ENCODE peak calls at places on chromosomes 13 and 19, in five cellular contexts. L is foreskin fibroblast; C is epithelial cell of esophagus; O is CD8-positive, alpha-beta T cell; Y is GM23338. I is an unnamed sample.

GRCh38 chr13:73993661-73994060 is 140.5 kb downstream of the KLF12 start:
- DNase-seq in L (no peak), C (no peak), O (no peak), Y (no peak), I (no peak)

GRCh38 chr19:1566392-1567115 is 1.6 kb downstream of the MEX3D start:
- DNase-seq in L (peak), C (peak), O (no peak), Y (peak), I (peak)

GRCh38 chr13:41614671-41615519 is 157.5 kb downstream of the RGCC start:
- DNase-seq in L (peak), C (peak), O (no peak), Y (no peak), I (peak)

GRCh38 chr13:33757713-33758112 is 60.2 kb upstream of the RFC3 start:
- DNase-seq in L (no peak), C (no peak), O (no peak), Y (no peak), I (no peak)

GRCh38 chr19:58577581-58578429 is 4.7 kb upstream of the MZF1 start:
- DNase-seq in L (no peak), C (no peak), O (no peak), Y (no peak), I (no peak)

GRCh38 chr19:35901854-35902661 is at the start of gene HCST:
- DNase-seq in L (peak), C (peak), O (no peak), Y (no peak), I (peak)

GRCh38 chr19:10505583-10506229 is 2.5 kb upstream of the KEAP1 start:
- DNase-seq in L (peak), C (peak), O (peak), Y (peak), I (peak)

GRCh38 chr19:30799854-30800755 is 427.9 kb downstream of the ZNF536 start:
- DNase-seq in L (no peak), C (no peak), O (no peak), Y (peak), I (peak)

GRCh38 chr13:110570886-110571285 is 9.4 kb upstream of the RAB20 start:
- DNase-seq in L (no peak), C (no peak), O (no peak), Y (no peak), I (no peak)

GRCh38 chr13:21683034-21683733 is 12.3 kb downstream of the FGF9 start:
- DNase-seq in L (peak), C (peak), O (no peak), Y (no peak), I (peak)

GRCh38 chr13:77915676-77916075 is 3.0 kb downstream of the EDNRB start:
- DNase-seq in L (no peak), C (no peak), O (no peak), Y (no peak), I (no peak)

GRCh38 chr13:77919351-77920294 is 992 bp upstream of the EDNRB start:
- DNase-seq in L (no peak), C (peak), O (no peak), Y (peak), I (no peak)

GRCh38 chr13:77916481-77916880 is 2.1 kb downstream of the EDNRB start:
- DNase-seq in L (no peak), C (no peak), O (no peak), Y (no peak), I (no peak)

DNA sequence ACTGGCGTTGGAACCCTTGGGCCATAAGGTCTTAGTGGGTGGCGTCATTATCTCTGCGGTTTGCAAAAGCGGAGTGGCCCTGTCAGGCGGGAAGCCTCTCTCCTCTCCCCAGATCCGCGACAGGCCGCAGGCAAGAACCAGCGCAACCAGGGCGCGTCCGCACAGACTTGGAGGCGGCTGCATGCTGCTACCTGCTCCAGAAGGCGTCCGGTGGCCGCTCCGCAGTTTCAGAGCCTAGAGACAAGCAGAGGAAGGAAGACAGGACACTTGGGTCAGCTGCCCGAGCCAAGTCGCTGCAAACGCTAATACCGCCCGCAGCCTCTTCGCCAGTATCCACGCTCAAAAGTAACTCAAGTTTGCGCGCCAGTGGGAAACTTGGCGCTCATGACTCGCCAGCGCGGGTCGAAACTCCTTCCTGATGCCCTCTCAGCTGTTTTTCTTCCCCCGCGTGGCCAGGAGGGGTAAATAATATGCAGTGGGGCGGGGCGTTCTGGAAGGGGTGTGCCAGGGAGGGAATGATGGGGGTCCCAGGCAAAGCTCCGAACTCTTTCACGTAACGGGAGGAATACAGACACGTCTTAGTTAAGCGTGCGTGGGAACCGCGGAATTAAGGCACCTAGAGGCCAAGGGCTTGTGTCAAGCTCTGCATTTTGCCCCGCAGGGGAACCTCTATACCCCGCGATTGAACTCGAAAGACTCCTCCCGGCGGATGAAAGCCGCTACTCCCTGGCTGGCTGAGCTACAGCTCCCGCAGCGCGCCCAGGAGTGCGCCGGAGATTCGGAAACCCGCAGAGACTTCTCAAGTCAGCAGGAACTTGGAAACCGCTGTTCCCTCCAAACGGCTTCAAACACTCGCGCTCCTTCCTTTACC is at the start of gene EDNRB:
- DNase-seq in L (no peak), C (peak), O (no peak), Y (peak), I (peak)
- TF ChIP-seq CTCF in L (no peak), C (no peak), O (no peak), Y (no peak), I (peak)

DNA sequence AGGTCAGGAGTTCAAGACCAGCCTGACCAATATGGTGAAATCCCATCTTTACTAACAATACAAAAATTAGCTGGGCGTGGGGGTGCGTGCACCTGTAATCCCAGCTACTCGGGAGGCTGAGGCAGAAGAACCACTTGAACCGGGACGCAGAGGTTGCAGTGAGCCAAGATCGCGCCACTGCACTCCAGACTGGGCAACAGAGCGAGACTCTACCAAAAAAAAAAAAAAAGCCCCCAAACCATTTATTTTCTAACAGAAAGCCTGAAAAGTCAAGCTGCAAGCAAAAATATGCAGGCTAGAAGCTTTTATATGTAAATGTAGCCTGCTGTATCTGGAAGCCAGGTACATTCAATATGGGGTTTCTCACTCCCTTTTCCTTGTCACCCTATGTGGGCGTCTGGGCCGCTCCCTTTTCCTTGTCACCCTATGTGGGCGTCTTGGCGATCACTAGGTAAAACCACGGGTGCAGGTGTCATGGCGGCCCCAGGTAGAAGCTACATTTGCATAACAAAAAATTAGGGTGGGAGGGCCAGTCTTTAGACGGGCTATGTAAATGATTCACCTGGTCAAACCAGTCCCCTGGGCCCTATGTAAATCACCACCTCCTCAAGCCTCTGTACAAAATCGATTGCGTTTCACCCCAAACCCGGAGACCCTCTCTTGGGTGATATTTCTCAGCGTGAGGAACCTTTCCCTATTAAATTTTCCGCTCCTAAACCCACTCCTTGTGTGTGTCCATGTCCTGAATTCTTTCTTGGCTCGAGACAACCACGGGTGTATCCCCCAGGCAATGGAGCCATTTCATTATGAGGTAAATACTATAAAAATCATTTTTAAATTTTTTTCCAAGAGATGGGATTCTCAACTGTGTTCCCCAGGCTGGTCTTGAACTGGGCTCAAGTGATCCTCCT is 2.1 kb downstream of the TRIM13 start:
- DNase-seq in L (no peak), C (peak), O (no peak), Y (peak), I (no peak)
- H3K4me3 ChIP-seq in L (peak), C (peak), O (no peak), Y (peak), I (peak)

GRCh38 chr13:103788061-103788652 is 721.9 kb upstream of the SLC10A2 start:
- DNase-seq in L (no peak), C (peak), O (no peak), Y (peak), I (no peak)
- TF ChIP-seq CTCF in L (no peak), C (peak), O (no peak), Y (peak), I (no peak)

DNA sequence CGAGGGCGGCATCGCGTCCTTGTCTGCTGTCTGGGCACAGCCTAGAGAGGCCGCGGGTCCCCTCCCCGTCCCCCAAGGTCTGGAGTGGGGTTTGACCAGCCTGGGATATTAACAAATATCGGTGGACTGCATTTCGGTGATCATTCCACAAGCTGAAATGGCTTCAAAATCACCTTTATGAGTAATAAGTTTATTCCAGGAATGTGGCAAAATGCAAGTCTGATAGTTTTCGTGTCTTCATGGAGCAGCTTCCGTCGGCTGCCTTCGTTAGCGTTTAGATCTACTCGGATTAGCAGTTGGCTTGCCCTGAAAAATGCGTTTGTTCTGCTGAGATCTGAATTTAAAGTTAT is 1.1 kb upstream of the GJA3 start:
- DNase-seq in L (no peak), C (no peak), O (no peak), Y (no peak), I (no peak)
- H3K4me3 ChIP-seq in L (no peak), C (no peak), O (peak), Y (peak), I (no peak)

GRCh38 chr19:33282036-33282686 is 20.2 kb downstream of the CEBPA start:
- DNase-seq in L (no peak), C (no peak), O (no peak), Y (no peak), I (peak)

GRCh38 chr19:33278403-33279269 is 23.7 kb downstream of the CEBPA start:
- DNase-seq in L (no peak), C (no peak), O (no peak), Y (no peak), I (no peak)

GRCh38 chr19:33279430-33280350 is 22.6 kb downstream of the CEBPA start:
- DNase-seq in L (no peak), C (no peak), O (no peak), Y (no peak), I (no peak)

GRCh38 chr19:33281296-33281926 is 20.9 kb downstream of the CEBPA start:
- DNase-seq in L (no peak), C (no peak), O (no peak), Y (no peak), I (no peak)

DNA sequence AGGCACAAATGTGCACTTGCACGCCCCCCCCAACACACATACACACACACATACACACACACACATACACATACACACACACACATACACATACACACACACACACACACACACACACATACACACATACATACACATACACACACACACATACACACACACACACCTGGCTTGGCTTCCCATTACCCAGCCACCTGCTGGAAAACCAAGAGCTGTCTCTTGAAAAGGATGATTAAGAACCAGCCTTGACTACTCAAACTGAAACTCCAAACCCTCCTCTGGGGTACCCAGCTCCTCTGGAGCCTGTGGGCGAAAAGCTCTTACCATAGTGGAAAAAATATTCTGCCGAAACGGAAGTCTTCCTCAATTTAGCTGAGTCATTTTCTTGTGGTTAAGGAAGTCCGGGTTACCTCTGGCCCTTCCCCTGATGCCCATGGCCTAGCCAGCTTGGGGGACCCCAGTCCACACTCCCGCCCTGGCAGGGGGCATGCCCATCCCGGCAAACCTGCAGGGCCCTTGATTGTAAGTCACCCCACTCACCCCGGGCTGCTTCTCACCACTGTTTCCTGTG is 21.9 kb downstream of the CEBPA start:
- DNase-seq in L (no peak), C (no peak), O (no peak), Y (no peak), I (no peak)
- TF ChIP-seq CTCF in L (no peak), C (no peak), O (no peak), Y (no peak), I (no peak)

GRCh38 chr19:49118565-49119410 is at the start of gene C19orf73:
- DNase-seq in L (peak), C (peak), O (peak), Y (peak), I (peak)
- H3K4me3 ChIP-seq in L (peak), C (peak), O (peak), Y (peak), I (peak)

DNA sequence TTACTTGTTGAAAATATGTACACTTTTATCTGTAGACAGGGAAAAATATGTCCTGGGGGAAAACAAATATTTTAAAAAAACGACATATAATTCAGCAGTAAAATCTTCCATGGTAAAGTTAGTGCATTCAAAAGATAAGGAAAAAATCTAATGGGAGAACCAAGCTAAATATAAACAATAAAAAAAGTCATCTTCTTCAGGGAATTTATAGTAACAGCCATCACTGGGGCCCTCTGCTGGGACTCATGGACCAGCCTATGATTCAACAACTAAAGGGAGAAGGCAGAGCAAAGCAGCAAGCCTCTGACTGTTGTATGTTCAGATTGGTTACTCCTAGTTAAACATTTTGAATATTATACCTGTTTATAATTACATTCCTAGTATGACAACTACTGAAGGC is 93.0 kb downstream of the ITGBL1 start:
- DNase-seq in L (peak), C (no peak), O (no peak), Y (no peak), I (no peak)
- TF ChIP-seq CTCF in L (peak), C (no peak), O (no peak), Y (no peak), I (peak)